ENCODE peak calls at places on chromosomes 12 and 14, in seven cellular contexts. I is endodermal cell, O is neural progenitor cell, X is left lung, G is prostate gland, C is astrocyte, D is heart right ventricle. A is an unnamed sample. For H3K36me3 and H3K4me1, the result is how much of the 10 kb centered on the place peaks cover.

GRCh38 chr14:75283884-75284563 is 5.4 kb downstream of the FOS start:
- DNase-seq in D (no peak), O (no peak), I (no peak), C (peak), X (peak), G (no peak), A (peak)

GRCh38 chr12:4307593-4308333 is 13.2 kb upstream of the TIGAR start:
- DNase-seq in D (peak), G (peak), C (peak), X (peak), I (peak), O (peak), A (peak)

GRCh38 chr14:105532735-105533141 is 6.4 kb downstream of the TMEM121 start:
- DNase-seq in X (no peak), C (no peak), G (no peak), D (peak), O (peak), I (peak), A (no peak)

GRCh38 chr12:109502332-109502731 is 24.9 kb downstream of the UBE3B start:
- DNase-seq in G (no peak), D (no peak), O (no peak), X (no peak), I (no peak), C (no peak), A (no peak)

GRCh38 chr14:61934385-61934784 is 172.2 kb downstream of the SNAPC1 start:
- DNase-seq in I (no peak), D (no peak), C (peak), X (no peak), O (no peak), G (no peak), A (no peak)

GRCh38 chr12:68200854-68201253 is 24.8 kb downstream of the IL26 start:
- DNase-seq in X (no peak), C (peak), O (no peak), G (no peak), D (no peak), I (no peak), A (no peak)

GRCh38 chr14:68506645-68507405 is 286.0 kb downstream of the ZFP36L1 start:
- DNase-seq in D (no peak), C (no peak), G (peak), I (peak), X (no peak), O (no peak), A (peak)

GRCh38 chr12:41605528-41606295 is 417.6 kb downstream of the PDZRN4 start:
- DNase-seq in I (no peak), G (no peak), X (no peak), C (peak), D (no peak), O (no peak), A (no peak)

GRCh38 chr12:112375105-112375504 is 7.1 kb downstream of the HECTD4 start:
- DNase-seq in X (no peak), G (no peak), I (peak), O (no peak), D (no peak), C (no peak), A (no peak)

GRCh38 chr14:87630808-87631207 is 362.2 kb downstream of the GALC start:
- DNase-seq in X (no peak), D (no peak), C (no peak), I (no peak), G (no peak), O (no peak), A (no peak)

GRCh38 chr12:5003025-5003666 is 40.5 kb upstream of the KCNA5 start:
- DNase-seq in O (peak), G (peak), X (peak), I (peak), C (peak), D (peak), A (peak)

GRCh38 chr12:95336387-95337067 is 118.9 kb downstream of the VEZT start:
- DNase-seq in X (peak), O (peak), D (peak), G (peak), I (peak), C (peak), A (peak)

GRCh38 chr12:68521321-68521839 is 89.3 kb upstream of the RAP1B start:
- DNase-seq in I (no peak), D (no peak), O (no peak), X (no peak), G (no peak), C (peak), A (no peak)

GRCh38 chr12:54437243-54437642 is 18.2 kb upstream of the ITGA5 start:
- DNase-seq in D (no peak), G (no peak), X (no peak), O (no peak), C (no peak), I (no peak), A (no peak)

GRCh38 chr14:55103005-55103640 is 25.9 kb upstream of the LGALS3 start:
- DNase-seq in G (peak), O (peak), D (peak), X (peak), C (peak), I (peak), A (peak)

GRCh38 chr12:24960222-24960855 is 11.4 kb upstream of the BCAT1 start:
- DNase-seq in C (peak), G (no peak), X (no peak), I (peak), D (no peak), O (peak), A (peak)

GRCh38 chr12:133106253-133106652 is 23.8 kb downstream of the ZNF891 start:
- DNase-seq in C (no peak), X (no peak), O (no peak), I (no peak), D (no peak), G (no peak), A (no peak)

GRCh38 chr12:44654641-44655625 is 221.2 kb downstream of the NELL2 start:
- DNase-seq in O (peak), X (no peak), C (no peak), D (no peak), G (no peak), I (peak), A (no peak)

GRCh38 chr14:101922866-101923265 is 41.5 kb upstream of the DYNC1H1 start:
- DNase-seq in D (no peak), C (no peak), I (no peak), O (no peak), X (no peak), G (no peak), A (no peak)
- H3K36me3 ChIP-seq in D (half or more), C (under half), I (under half), O (under half), X (under half), G (under half), A (under half)

DNA sequence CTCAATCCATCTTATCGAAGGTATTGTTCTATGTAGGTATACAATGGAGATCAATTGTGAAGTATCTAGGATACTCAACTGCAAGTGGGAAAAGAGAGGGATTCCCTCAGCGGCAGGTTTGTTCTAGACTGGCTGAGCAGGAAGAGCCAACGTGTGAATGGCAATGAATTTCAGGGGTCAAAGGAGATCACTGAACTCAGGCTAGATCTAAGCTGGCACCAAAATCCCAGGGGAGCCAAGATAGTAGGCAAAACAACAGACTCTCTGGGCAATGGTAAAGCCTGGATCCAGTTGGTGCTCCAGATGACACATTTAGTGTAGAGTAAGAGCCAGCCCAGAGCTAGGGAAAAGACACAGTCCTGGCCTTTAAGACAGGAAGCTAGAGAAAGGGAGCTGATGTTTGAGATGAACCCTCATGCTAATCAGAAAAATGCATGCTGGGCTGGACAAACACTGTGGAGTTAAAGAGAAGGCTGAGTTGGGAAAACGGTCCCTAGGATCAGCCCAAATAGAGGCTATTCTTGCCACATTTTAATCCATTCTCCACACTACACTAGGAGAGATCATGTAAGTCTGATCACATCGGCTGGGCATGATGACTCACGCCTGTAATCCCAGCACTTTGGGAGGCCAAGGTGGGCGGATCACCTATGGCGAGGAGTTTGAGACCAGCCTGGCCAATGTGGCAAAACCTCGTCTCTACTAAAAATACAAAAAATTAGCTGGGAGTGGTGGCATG is 45.6 kb downstream of the EFCAB11 start:
- DNase-seq in G (no peak), X (no peak), C (no peak), I (no peak), D (no peak), O (no peak), A (no peak)
- H3K4me1 ChIP-seq in G (under half), X (under half), C (under half), I (under half), D (under half), O (under half), A (under half)

GRCh38 chr12:92648242-92649031 is 54.4 kb upstream of the PLEKHG7 start:
- DNase-seq in X (no peak), D (no peak), I (peak), G (no peak), O (peak), C (no peak), A (no peak)

GRCh38 chr12:92649511-92650227 is 53.1 kb upstream of the PLEKHG7 start:
- DNase-seq in X (peak), D (no peak), I (peak), O (peak), C (peak), G (peak), A (peak)

GRCh38 chr12:92654929-92655328 is 47.9 kb upstream of the PLEKHG7 start:
- DNase-seq in G (no peak), X (no peak), D (no peak), O (no peak), I (no peak), C (peak), A (no peak)

GRCh38 chr12:92650228-92650822 is 52.5 kb upstream of the PLEKHG7 start:
- DNase-seq in D (no peak), I (no peak), C (no peak), O (no peak), X (no peak), G (no peak), A (no peak)
- TF ChIP-seq CTCF in D (no peak), I (no peak), C (no peak), O (no peak), X (no peak), G (no peak), A (no peak)

GRCh38 chr14:93059917-93060545 is 55.7 kb downstream of the ITPK1 start:
- DNase-seq in D (peak), O (no peak), X (no peak), C (no peak), I (peak), G (no peak), A (no peak)
- H3K36me3 ChIP-seq in D (under half), O (under half), X (under half), C (under half), I (under half), G (under half), A (under half)

DNA sequence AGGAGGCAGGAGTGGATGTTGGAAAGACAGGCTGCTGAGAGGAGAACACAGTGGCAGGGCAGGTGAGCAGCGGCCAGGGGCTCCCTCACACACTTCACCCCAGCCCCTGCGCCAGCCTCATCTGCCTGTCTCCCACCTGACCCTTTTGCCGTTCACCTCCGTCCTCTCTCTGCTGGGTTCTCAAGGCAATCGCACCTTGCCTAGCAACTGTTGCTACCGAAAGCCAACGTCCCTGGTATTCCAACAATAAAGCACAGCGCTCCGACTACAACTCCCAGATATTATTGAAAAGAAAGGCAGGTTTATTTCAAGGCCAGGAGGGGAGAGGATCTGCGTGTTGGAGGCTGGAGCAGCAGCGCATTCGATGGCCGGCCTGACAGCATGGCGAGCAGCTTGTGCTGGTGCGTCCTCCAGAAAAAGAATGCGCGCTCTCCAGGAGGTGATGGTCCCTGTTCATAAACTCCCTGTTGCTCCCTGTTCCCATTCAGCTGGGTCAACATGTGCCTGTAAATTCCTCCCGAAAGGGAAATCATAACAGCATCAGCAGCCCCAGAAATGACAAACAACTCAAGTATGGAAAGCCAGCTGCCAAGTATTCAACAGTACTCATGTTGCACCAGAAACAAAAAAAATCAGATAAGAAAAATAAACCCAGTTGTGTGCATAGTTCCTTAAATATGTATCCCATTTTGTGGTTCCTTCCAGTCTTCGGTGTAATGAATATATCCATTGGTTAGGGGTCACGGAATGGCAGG is 153.0 kb upstream of the DIO3 start:
- DNase-seq in I (no peak), C (peak), G (no peak), O (no peak), D (no peak), X (no peak), A (no peak)
- H3K4me1 ChIP-seq in I (under half), C (under half), G (under half), O (under half), D (under half), X (under half), A (under half)

DNA sequence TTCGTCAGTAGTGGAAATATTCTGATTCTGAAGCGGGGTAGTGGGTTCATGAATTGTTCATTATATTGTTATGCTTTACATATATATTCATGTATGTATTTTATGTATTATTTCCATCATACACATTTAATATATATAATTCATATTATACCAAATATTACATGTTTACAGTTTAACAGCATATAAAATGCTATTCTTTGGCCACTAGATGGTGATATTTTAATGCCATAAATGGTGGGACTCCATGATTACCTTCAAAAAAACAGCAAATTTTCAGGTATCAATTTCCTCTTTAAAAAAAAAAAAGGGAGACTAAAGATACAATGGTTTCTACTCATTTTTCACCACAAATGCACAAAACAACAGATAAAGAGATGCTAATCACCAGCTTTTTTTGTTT is 41.0 kb downstream of the BDKRB1 start:
- DNase-seq in I (no peak), D (no peak), X (no peak), C (no peak), G (no peak), O (no peak), A (no peak)
- TF ChIP-seq CTCF in I (peak), D (peak), X (peak), C (peak), G (peak), O (peak), A (peak)

A was measured in body of pancreas.